ENCODE peak calls at places on chromosomes 7 and 10, in nine cellular contexts. Z is GM10248; W is sciatic nerve; M is activated naive CD8-positive, alpha-beta T cell treated with anti-CD3 and anti-CD28 coated beads, Interleukin-2, amount 50 U/mL, for 24 hours; O is B cell; A is AG09309; G is EH; R is astrocyte of the spinal cord; V is aorta. D is an unnamed sample.

GRCh38 chr7:20283385-20283784 is 47.3 kb upstream of the ITGB8 start:
- DNase-seq in Z (no peak), G (no peak), W (no peak), R (no peak), M (no peak), O (no peak), V (no peak), A (no peak), D (no peak)

GRCh38 chr10:69801094-69801433 is 642 bp upstream of the COL13A1 start:
- DNase-seq in R (peak), A (no peak), Z (peak), W (peak), M (peak), G (peak), V (peak), O (no peak), D (peak)

GRCh38 chr10:133532871-133533270 is 5.7 kb downstream of the CYP2E1 start:
- DNase-seq in O (no peak), G (no peak), R (no peak), V (no peak), Z (no peak), M (no peak), A (no peak), W (no peak), D (no peak)

GRCh38 chr10:96368971-96369370 is 10.2 kb upstream of the OPALIN start:
- DNase-seq in M (no peak), W (no peak), O (no peak), Z (no peak), V (no peak), A (no peak), R (no peak), G (no peak), D (no peak)

GRCh38 chr10:14389981-14390590 is 59.4 kb upstream of the FRMD4A start:
- DNase-seq in G (no peak), R (no peak), Z (peak), M (peak), A (no peak), V (no peak), W (no peak), O (no peak), D (no peak)

GRCh38 chr7:22002731-22003130 is 57.0 kb upstream of the CDCA7L start:
- DNase-seq in R (no peak), A (no peak), M (no peak), W (no peak), O (no peak), G (peak), Z (no peak), V (no peak), D (no peak)

GRCh38 chr7:129493555-129493954 is 8.8 kb upstream of the SMKR1 start:
- DNase-seq in O (peak), G (peak), R (no peak), A (no peak), V (no peak), Z (no peak), W (no peak), M (no peak), D (peak)

GRCh38 chr10:3754727-3755439 is 30.1 kb downstream of the KLF6 start:
- DNase-seq in O (no peak), A (peak), M (no peak), V (no peak), G (peak), W (no peak), R (peak), Z (no peak), D (peak)

GRCh38 chr10:91571671-91572070 is 61.2 kb downstream of the PPP1R3C start:
- DNase-seq in W (no peak), A (no peak), G (peak), M (no peak), O (no peak), V (no peak), R (no peak), Z (no peak), D (no peak)

GRCh38 chr10:3977761-3978160 is 192.8 kb upstream of the KLF6 start:
- DNase-seq in V (no peak), G (peak), A (no peak), Z (no peak), M (no peak), R (no peak), O (no peak), W (no peak), D (no peak)

GRCh38 chr7:49775949-49776443 is 2.6 kb downstream of the VWC2 start:
- DNase-seq in O (no peak), R (no peak), V (no peak), W (no peak), M (no peak), G (no peak), A (no peak), Z (no peak), D (no peak)

GRCh38 chr10:102593804-102594079 is 50.5 kb upstream of the TRIM8 start:
- DNase-seq in W (no peak), A (no peak), R (no peak), Z (no peak), V (no peak), M (no peak), O (no peak), G (peak), D (no peak)

GRCh38 chr10:70359017-70359550 is 23.3 kb downstream of the LRRC20 start:
- DNase-seq in O (no peak), V (no peak), A (no peak), M (no peak), Z (no peak), G (no peak), R (no peak), W (no peak), D (no peak)

GRCh38 chr10:100286051-100287033 is at the start of gene BLOC1S2:
- DNase-seq in O (peak), W (peak), R (peak), Z (peak), V (peak), A (peak), G (peak), M (peak), D (peak)

GRCh38 chr10:45135836-45136235 is 135.1 kb downstream of the ZNF22 start:
- DNase-seq in Z (no peak), V (no peak), M (no peak), W (no peak), A (no peak), G (no peak), R (no peak), O (no peak), D (no peak)

GRCh38 chr10:21523007-21523406 is 2.5 kb downstream of the SKIDA1 start:
- DNase-seq in M (no peak), W (no peak), R (peak), G (no peak), V (no peak), A (no peak), Z (no peak), O (no peak), D (peak)

GRCh38 chr7:37977243-37977642 is 56.8 kb downstream of the EPDR1 start:
- DNase-seq in O (no peak), R (no peak), A (no peak), W (no peak), V (no peak), G (no peak), M (no peak), Z (no peak), D (peak)

GRCh38 chr10:92407305-92408016 is 116.5 kb downstream of the MARCHF5 start:
- DNase-seq in G (peak), Z (no peak), W (no peak), M (no peak), R (no peak), A (no peak), V (peak), O (no peak), D (peak)

GRCh38 chr7:74203157-74203556 is 6.6 kb upstream of the LAT2 start:
- DNase-seq in V (no peak), O (peak), W (no peak), A (peak), G (peak), M (no peak), Z (no peak), R (peak), D (peak)

GRCh38 chr7:31882187-31882586 is 188.0 kb downstream of the PDE1C start:
- DNase-seq in R (peak), W (no peak), M (no peak), G (peak), A (no peak), V (peak), Z (no peak), O (no peak), D (peak)

GRCh38 chr7:54729096-54729495 is 29.9 kb downstream of the SEC61G start:
- DNase-seq in R (no peak), V (no peak), A (no peak), Z (no peak), G (no peak), O (no peak), M (no peak), W (no peak), D (no peak)

GRCh38 chr7:66187894-66188293 is 17.2 kb upstream of the TPST1 start:
- DNase-seq in R (no peak), O (no peak), V (peak), A (peak), Z (no peak), W (peak), M (no peak), G (peak), D (no peak)

GRCh38 chr7:94453898-94454297 is 55.7 kb upstream of the CASD1 start:
- DNase-seq in O (no peak), M (no peak), W (no peak), A (no peak), Z (no peak), G (no peak), V (no peak), R (no peak), D (no peak)

GRCh38 chr7:51024867-51025266 is 242.2 kb upstream of the GRB10 start:
- DNase-seq in G (no peak), A (no peak), M (no peak), O (no peak), V (no peak), R (no peak), W (no peak), Z (no peak), D (no peak)

GRCh38 chr7:126541416-126541815 is 711.3 kb downstream of the GRM8 start:
- DNase-seq in G (no peak), V (no peak), Z (no peak), M (no peak), W (no peak), O (no peak), A (no peak), R (no peak), D (no peak)

GRCh38 chr10:6050801-6051445 is 11.2 kb downstream of the IL2RA start:
- DNase-seq in W (peak), R (peak), Z (peak), M (peak), O (peak), A (no peak), V (peak), G (peak), D (peak)

GRCh38 chr10:7525314-7526016 is 114.6 kb upstream of the SFMBT2 start:
- DNase-seq in Z (peak), W (peak), V (no peak), M (peak), A (peak), R (peak), G (peak), O (peak), D (peak)

GRCh38 chr10:71323407-71323806 is 4.3 kb downstream of the SLC29A3 start:
- DNase-seq in R (no peak), V (no peak), O (no peak), Z (no peak), W (no peak), G (peak), A (no peak), M (no peak), D (no peak)

GRCh38 chr10:73841526-73842285 is 30.3 kb upstream of the NDST2 start:
- DNase-seq in Z (no peak), G (peak), M (no peak), R (no peak), O (no peak), W (no peak), A (no peak), V (no peak), D (no peak)

GRCh38 chr7:114085592-114086490 is 167.0 kb upstream of the PPP1R3A start:
- DNase-seq in M (peak), Z (peak), O (peak), R (peak), A (peak), V (peak), W (peak), G (peak), D (peak)

GRCh38 chr10:46541017-46541661 is 15.3 kb downstream of the GPRIN2 start:
- DNase-seq in A (no peak), G (no peak), V (peak), W (peak), M (peak), O (no peak), R (no peak), Z (no peak), D (no peak)

GRCh38 chr10:35639651-35640311 is 2.3 kb downstream of the FZD8 start:
- DNase-seq in G (peak), O (peak), V (peak), Z (no peak), A (no peak), R (peak), M (peak), W (peak), D (no peak)

GRCh38 chr10:131841669-131842139 is 59.1 kb upstream of the PPP2R2D start:
- DNase-seq in O (no peak), V (peak), G (no peak), M (no peak), R (no peak), A (no peak), Z (no peak), W (peak), D (no peak)

GRCh38 chr7:136136906-136137305 is 159.7 kb upstream of the MTPN start:
- DNase-seq in W (no peak), O (no peak), Z (no peak), R (no peak), V (no peak), A (no peak), G (no peak), M (no peak), D (no peak)

GRCh38 chr10:126349096-126349495 is 39.2 kb downstream of the ADAM12 start:
- DNase-seq in W (no peak), R (no peak), Z (no peak), A (no peak), O (no peak), G (no peak), V (no peak), M (no peak), D (no peak)

GRCh38 chr7:37438879-37439278 is 9.8 kb downstream of the ELMO1 start:
- DNase-seq in W (no peak), A (no peak), Z (no peak), V (no peak), R (no peak), M (no peak), O (no peak), G (no peak), D (peak)

GRCh38 chr10:99431190-99431549 is 746 bp upstream of the GOT1 start:
- DNase-seq in O (peak), A (no peak), V (peak), Z (no peak), G (peak), W (peak), R (peak), M (peak), D (peak)

GRCh38 chr7:25752169-25752568 is 399.8 kb upstream of the NFE2L3 start:
- DNase-seq in R (no peak), W (no peak), A (no peak), Z (no peak), O (no peak), M (no peak), G (no peak), V (no peak), D (peak)

D was measured in M059J.